ENCODE peak calls at places on chromosome 4, in eight cellular contexts. K, C, H, X, L, Y, V and Z are unnamed samples.

GRCh38 chr4:88672987-88673386 is 24.6 kb downstream of the NAP1L5 start:
- DNase-seq in L (no peak), V (no peak), H (no peak), K (no peak), Y (no peak), X (no peak), C (no peak), Z (no peak)

GRCh38 chr4:107719211-107719926 is 665 bp downstream of the PAPSS1 start:
- DNase-seq in X (no peak), Y (no peak), K (no peak), V (no peak), H (no peak), L (no peak), C (no peak), Z (no peak)

GRCh38 chr4:140720387-140721087 is 35.6 kb downstream of the TBC1D9 start:
- DNase-seq in Y (no peak), X (no peak), C (no peak), H (peak; percentile 52), K (no peak), L (no peak), V (no peak), Z (no peak)

GRCh38 chr4:20288846-20289512 is 37.3 kb downstream of the SLIT2 start:
- DNase-seq in H (no peak), Y (no peak), X (no peak), L (no peak), K (no peak), V (no peak), C (no peak), Z (no peak)

GRCh38 chr4:147732516-147733193 is 767 bp downstream of the ARHGAP10 start:
- DNase-seq in X (no peak), Y (no peak), H (peak; percentile 60), C (peak; percentile 48), L (peak; percentile 44), V (peak; percentile 72), K (peak; percentile 23), Z (no peak)

GRCh38 chr4:186144180-186144579 is 39.7 kb downstream of the FAM149A start:
- DNase-seq in K (no peak), V (peak; percentile 46), X (peak; percentile 51), Y (no peak), H (no peak), C (no peak), L (peak; percentile 25), Z (peak; percentile 62)

GRCh38 chr4:10565166-10565780 is 108.0 kb upstream of the ZNF518B start:
- DNase-seq in C (no peak), X (no peak), L (no peak), Y (no peak), H (no peak), K (no peak), V (no peak), Z (no peak)

GRCh38 chr4:120718979-120719566 is 203.5 kb downstream of the PRDM5 start:
- DNase-seq in C (no peak), Y (peak; percentile 20), K (no peak), H (no peak), V (peak; percentile 17), X (no peak), L (no peak), Z (no peak)

GRCh38 chr4:88949605-88950004 is 107.4 kb downstream of the FAM13A start:
- DNase-seq in L (no peak), X (no peak), V (no peak), C (no peak), K (no peak), H (no peak), Y (no peak), Z (no peak)

GRCh38 chr4:105426187-105426897 is 47.5 kb downstream of the PPA2 start:
- DNase-seq in L (no peak), X (no peak), H (no peak), C (no peak), K (no peak), V (no peak), Y (no peak), Z (no peak)

GRCh38 chr4:36043901-36044300 is 200.4 kb downstream of the ARAP2 start:
- DNase-seq in L (no peak), H (no peak), Y (no peak), K (no peak), X (no peak), C (no peak), V (no peak), Z (no peak)

GRCh38 chr4:140308366-140309123 is 64.9 kb upstream of the SCOC start:
- DNase-seq in C (peak; percentile 89), L (peak; percentile 66), Y (no peak), H (no peak), K (no peak), X (peak; percentile 83), V (peak; percentile 38), Z (peak; percentile 65)

GRCh38 chr4:120616-121015 is 3.7 kb upstream of the ZNF718 start:
- DNase-seq in L (no peak), V (no peak), Y (no peak), K (no peak), C (no peak), X (no peak), H (no peak), Z (no peak)

GRCh38 chr4:86895692-86896488 is 3.7 kb upstream of the C4orf36 start:
- DNase-seq in H (no peak), X (no peak), K (peak; percentile 74), V (no peak), C (no peak), Y (peak; percentile 38), L (no peak), Z (no peak)

GRCh38 chr4:168409089-168409801 is 71.0 kb downstream of the DDX60L start:
- DNase-seq in H (no peak), Y (no peak), C (no peak), K (no peak), L (no peak), X (no peak), V (no peak), Z (no peak)

GRCh38 chr4:168632246-168632832 is 135.5 kb downstream of the PALLD start:
- DNase-seq in L (no peak), C (no peak), K (no peak), V (no peak), X (no peak), H (no peak), Y (no peak), Z (no peak)

GRCh38 chr4:142474398-142475087 is 371.6 kb downstream of the INPP4B start:
- DNase-seq in H (peak; percentile 55), V (no peak), K (no peak), L (no peak), C (no peak), Y (no peak), X (no peak), Z (no peak)

GRCh38 chr4:156633846-156634245 is 337.8 kb downstream of the PDGFC start:
- DNase-seq in Y (no peak), X (no peak), V (no peak), K (no peak), H (no peak), C (no peak), L (no peak), Z (no peak)

GRCh38 chr4:48042979-48043461 is 26.4 kb downstream of the NIPAL1 start:
- DNase-seq in Y (no peak), X (no peak), L (no peak), C (no peak), V (no peak), K (no peak), H (no peak), Z (no peak)

GRCh38 chr4:7025040-7025602 is 18.1 kb upstream of the TADA2B start:
- DNase-seq in L (no peak), X (no peak), C (no peak), V (no peak), H (no peak), K (no peak), Y (no peak), Z (no peak)

GRCh38 chr4:163612762-163613161 is 118.3 kb downstream of the TMA16 start:
- DNase-seq in L (no peak), K (no peak), H (no peak), V (no peak), C (no peak), Y (no peak), X (no peak), Z (no peak)
- H3K27ac ChIP-seq in L (peak overlapping the region; percentile 39), K (no peak overlapping the region), H (peak overlapping the region; percentile 79), V (no peak overlapping the region), C (no peak overlapping the region), Y (no peak overlapping the region), X (no peak overlapping the region), Z (no peak overlapping the region)

GRCh38 chr4:102431608-102431961 is 69.6 kb upstream of the NFKB1 start:
- DNase-seq in C (no peak), H (no peak), K (no peak), X (no peak), Y (no peak), V (no peak), L (no peak), Z (no peak)
- TF ChIP-seq CTCF in C (no peak), H (no peak), K (no peak), X (no peak), Y (peak; percentile 29), V (no peak), L (no peak), Z (no peak)

GRCh38 chr4:73443224-73443623 is 7.2 kb downstream of the AFP start:
- DNase-seq in Y (no peak), C (no peak), H (no peak), V (no peak), L (no peak), X (no peak), K (no peak), Z (no peak)

GRCh38 chr4:73439445-73439844 is 3.4 kb downstream of the AFP start:
- DNase-seq in X (no peak), K (no peak), L (no peak), Y (no peak), C (no peak), V (no peak), H (no peak), Z (no peak)

GRCh38 chr4:73439991-73440390 is 4.0 kb downstream of the AFP start:
- DNase-seq in H (no peak), K (no peak), Y (no peak), V (no peak), X (no peak), C (no peak), L (no peak), Z (no peak)

GRCh38 chr4:73440653-73441052 is 4.6 kb downstream of the AFP start:
- DNase-seq in X (no peak), K (no peak), H (no peak), V (no peak), C (no peak), L (no peak), Y (no peak), Z (no peak)

GRCh38 chr4:73442275-73442674 is 6.3 kb downstream of the AFP start:
- DNase-seq in V (no peak), Y (no peak), C (no peak), H (no peak), X (no peak), K (no peak), L (no peak), Z (no peak)
- H3K4me3 ChIP-seq in V (no peak overlapping the region), Y (no peak overlapping the region), C (no peak overlapping the region), H (no peak overlapping the region), X (no peak overlapping the region), K (no peak overlapping the region), L (no peak overlapping the region), Z (no peak overlapping the region)

GRCh38 chr4:16952896-16953605 is 54.6 kb upstream of the LDB2 start:
- DNase-seq in K (no peak), X (no peak), L (no peak), Y (no peak), H (no peak), C (no peak), V (no peak), Z (no peak)
- H3K27ac ChIP-seq in K (no peak overlapping the region), X (no peak overlapping the region), L (peak overlapping the region; percentile 18), Y (no peak overlapping the region), H (no peak overlapping the region), C (no peak overlapping the region), V (no peak overlapping the region), Z (no peak overlapping the region)